ENCODE peak calls at places on chromosomes 16 and 17, in four cellular contexts. One of them, this sample, is unnamed.

GRCh38 chr16:67967183-67967955 is 1.1 kb downstream of the SLC12A4 start:
- DNase-seq in left ventricle myocardium inferior: no peak
- DNase-seq in AML-193: peak
- DNase-seq in KG1: no peak
- DNase-seq in this sample: peak

GRCh38 chr17:55845385-55845784 is 94.5 kb downstream of the PCTP start:
- DNase-seq in left ventricle myocardium inferior: peak
- DNase-seq in AML-193: no peak
- DNase-seq in KG1: no peak
- DNase-seq in this sample: no peak

GRCh38 chr17:8846768-8847211 is 20.7 kb downstream of the PIK3R6 start:
- DNase-seq in KG1: no peak
- DNase-seq in AML-193: no peak
- DNase-seq in left ventricle myocardium inferior: no peak
- DNase-seq in this sample: peak

GRCh38 chr16:65745-66144 is 6.7 kb downstream of the RHBDF1 start:
- DNase-seq in KG1: peak
- DNase-seq in AML-193: peak
- DNase-seq in left ventricle myocardium inferior: peak
- DNase-seq in this sample: peak

GRCh38 chr16:55179858-55180585 is 144.0 kb upstream of the IRX6 start:
- DNase-seq in KG1: no peak
- DNase-seq in AML-193: no peak
- DNase-seq in left ventricle myocardium inferior: no peak
- DNase-seq in this sample: no peak

GRCh38 chr17:4127555-4127954 is 15.3 kb downstream of the ZZEF1 start:
- DNase-seq in KG1: no peak
- DNase-seq in AML-193: no peak
- DNase-seq in left ventricle myocardium inferior: no peak
- DNase-seq in this sample: no peak

GRCh38 chr16:17258848-17259713 is 211.7 kb downstream of the XYLT1 start:
- DNase-seq in KG1: no peak
- DNase-seq in AML-193: no peak
- DNase-seq in left ventricle myocardium inferior: no peak
- DNase-seq in this sample: peak

GRCh38 chr17:47717261-47717697 is 15.8 kb upstream of the TBX21 start:
- DNase-seq in KG1: no peak
- DNase-seq in left ventricle myocardium inferior: no peak
- DNase-seq in AML-193: no peak
- DNase-seq in this sample: no peak

GRCh38 chr16:68707341-68708152 is 29.5 kb upstream of the CDH1 start:
- DNase-seq in left ventricle myocardium inferior: peak
- DNase-seq in AML-193: no peak
- DNase-seq in KG1: no peak
- DNase-seq in this sample: no peak

GRCh38 chr17:74601944-74602572 is 10.0 kb upstream of the CD300LD start:
- DNase-seq in left ventricle myocardium inferior: no peak
- DNase-seq in AML-193: peak
- DNase-seq in KG1: no peak
- DNase-seq in this sample: peak

GRCh38 chr16:4244254-4244812 is 2.5 kb upstream of the SRL start:
- DNase-seq in KG1: no peak
- DNase-seq in AML-193: no peak
- DNase-seq in left ventricle myocardium inferior: no peak
- DNase-seq in this sample: no peak

GRCh38 chr17:58535431-58535830 is 21.0 kb upstream of the MTMR4 start:
- DNase-seq in AML-193: no peak
- DNase-seq in KG1: no peak
- DNase-seq in left ventricle myocardium inferior: no peak
- DNase-seq in this sample: no peak

GRCh38 chr17:75625813-75626486 is 7.3 kb upstream of the SMIM5 start:
- DNase-seq in left ventricle myocardium inferior: no peak
- DNase-seq in KG1: no peak
- DNase-seq in AML-193: no peak
- DNase-seq in this sample: peak

GRCh38 chr17:60321336-60322055 is 70.4 kb downstream of the USP32 start:
- DNase-seq in AML-193: no peak
- DNase-seq in KG1: no peak
- DNase-seq in left ventricle myocardium inferior: no peak
- DNase-seq in this sample: no peak

GRCh38 chr17:81278831-81279230 is 16.3 kb downstream of the SLC38A10 start:
- DNase-seq in left ventricle myocardium inferior: no peak
- DNase-seq in AML-193: no peak
- DNase-seq in KG1: no peak
- DNase-seq in this sample: no peak

GRCh38 chr17:51474764-51475163 is 214.4 kb downstream of the UTP18 start:
- DNase-seq in left ventricle myocardium inferior: no peak
- DNase-seq in AML-193: no peak
- DNase-seq in KG1: no peak
- DNase-seq in this sample: no peak

GRCh38 chr17:48577946-48578615 is at the start of gene HOXB4:
- DNase-seq in left ventricle myocardium inferior: peak
- DNase-seq in KG1: no peak
- DNase-seq in AML-193: no peak
- DNase-seq in this sample: peak

GRCh38 chr17:39625198-39625769 is 1.5 kb upstream of the PPP1R1B start:
- DNase-seq in KG1: no peak
- DNase-seq in left ventricle myocardium inferior: no peak
- DNase-seq in AML-193: no peak
- DNase-seq in this sample: no peak

GRCh38 chr16:8950580-8951077 is 13.1 kb downstream of the USP7 start:
- DNase-seq in left ventricle myocardium inferior: no peak
- DNase-seq in KG1: no peak
- DNase-seq in AML-193: no peak
- DNase-seq in this sample: no peak

GRCh38 chr17:68849673-68850260 is 105.4 kb downstream of the ABCA8 start:
- DNase-seq in KG1: no peak
- DNase-seq in left ventricle myocardium inferior: no peak
- DNase-seq in AML-193: no peak
- DNase-seq in this sample: no peak

GRCh38 chr17:74850914-74851313 is 8.8 kb downstream of the GRIN2C start:
- DNase-seq in KG1: no peak
- DNase-seq in left ventricle myocardium inferior: no peak
- DNase-seq in AML-193: no peak
- DNase-seq in this sample: no peak

GRCh38 chr16:57677622-57678369 is 9.7 kb downstream of the ADGRG3 start:
- DNase-seq in left ventricle myocardium inferior: peak
- DNase-seq in KG1: no peak
- DNase-seq in AML-193: no peak
- DNase-seq in this sample: no peak

GRCh38 chr17:17063546-17064122 is 21.4 kb downstream of the MPRIP start:
- DNase-seq in left ventricle myocardium inferior: peak
- DNase-seq in KG1: no peak
- DNase-seq in AML-193: peak
- DNase-seq in this sample: no peak

GRCh38 chr16:75343311-75343710 is 90.0 kb downstream of the CFDP1 start:
- DNase-seq in AML-193: no peak
- DNase-seq in left ventricle myocardium inferior: no peak
- DNase-seq in KG1: no peak
- DNase-seq in this sample: no peak

GRCh38 chr17:65055280-65055707 is 1.2 kb downstream of the GNA13 start:
- DNase-seq in KG1: no peak
- DNase-seq in AML-193: no peak
- DNase-seq in left ventricle myocardium inferior: no peak
- DNase-seq in this sample: peak

GRCh38 chr16:69581297-69581696 is 15.5 kb downstream of the NFAT5 start:
- DNase-seq in left ventricle myocardium inferior: no peak
- DNase-seq in KG1: no peak
- DNase-seq in AML-193: no peak
- DNase-seq in this sample: no peak

GRCh38 chr16:68599586-68599985 is 45.5 kb upstream of the CDH3 start:
- DNase-seq in KG1: no peak
- DNase-seq in left ventricle myocardium inferior: no peak
- DNase-seq in AML-193: no peak
- DNase-seq in this sample: no peak

GRCh38 chr17:32878211-32878610 is 1.3 kb upstream of the MYO1D start:
- DNase-seq in AML-193: no peak
- DNase-seq in KG1: no peak
- DNase-seq in left ventricle myocardium inferior: no peak
- DNase-seq in this sample: no peak

GRCh38 chr16:66521951-66522771 is 27.8 kb downstream of the TK2 start:
- DNase-seq in AML-193: peak
- DNase-seq in KG1: peak
- DNase-seq in left ventricle myocardium inferior: peak
- DNase-seq in this sample: peak

This sample was measured in OCI-LY7.